ENCODE peak calls at places on chromosomes 2 and 18, in seven cellular contexts. J is CD4-positive, CD25-positive, alpha-beta regulatory T cell; H is ELR; V is T-helper 1 cell; S is esophagus squamous epithelium; R is activated CD4-positive, alpha-beta T cell treated with anti-CD3 and anti-CD28 coated beads for 4 hours; M is RPMI7951. G is an unnamed sample.

GRCh38 chr2:101463885-101464653 is 10.8 kb downstream of the RFX8 start:
- DNase-seq in H (peak), S (no peak), R (no peak), J (no peak), M (peak), V (no peak), G (no peak)

GRCh38 chr18:27964811-27965210 is 212.1 kb downstream of the CDH2 start:
- DNase-seq in R (no peak), S (no peak), V (no peak), J (no peak), H (peak), M (peak), G (no peak)

GRCh38 chr2:216548901-216549321 is 50.3 kb downstream of the RPL37A start:
- DNase-seq in R (no peak), J (no peak), V (no peak), H (no peak), S (no peak), M (no peak), G (peak)

GRCh38 chr2:5677133-5677532 is 15.1 kb upstream of the SOX11 start:
- DNase-seq in M (no peak), J (no peak), S (no peak), V (no peak), R (no peak), H (no peak), G (no peak)

GRCh38 chr2:152284398-152284797 is 50.6 kb upstream of the FMNL2 start:
- DNase-seq in V (no peak), S (no peak), H (no peak), R (no peak), M (no peak), J (no peak), G (no peak)

GRCh38 chr18:59057493-59057795 is 82.2 kb upstream of the SEC11C start:
- DNase-seq in H (no peak), R (no peak), M (no peak), J (no peak), S (no peak), V (no peak), G (no peak)

GRCh38 chr18:76354348-76354747 is 140.7 kb downstream of the ZNF516 start:
- DNase-seq in R (no peak), S (no peak), J (no peak), M (peak), H (peak), V (no peak), G (no peak)

GRCh38 chr2:768484-768883 is 91.3 kb upstream of the TMEM18 start:
- DNase-seq in J (no peak), H (no peak), S (no peak), R (no peak), M (peak), V (no peak), G (no peak)

GRCh38 chr2:235977445-235977844 is 190.7 kb downstream of the GBX2 start:
- DNase-seq in H (no peak), S (no peak), V (no peak), J (no peak), R (no peak), M (peak), G (no peak)

GRCh38 chr2:233501198-233502076 is 65.1 kb downstream of the USP40 start:
- DNase-seq in J (no peak), H (peak), R (no peak), M (peak), S (no peak), V (no peak), G (no peak)

GRCh38 chr2:191818725-191819333 is 28.1 kb downstream of the CAVIN2 start:
- DNase-seq in M (peak), J (no peak), R (no peak), H (no peak), S (no peak), V (no peak), G (no peak)

GRCh38 chr2:219727771-219728429 is 100.5 kb downstream of the SLC4A3 start:
- DNase-seq in V (no peak), R (no peak), H (no peak), M (no peak), S (no peak), J (no peak), G (no peak)

GRCh38 chr2:209878701-209879100 is 107.1 kb downstream of the UNC80 start:
- DNase-seq in S (no peak), V (no peak), H (no peak), R (no peak), J (no peak), M (no peak), G (no peak)

GRCh38 chr2:121727332-121727731 is 9.3 kb downstream of the NIFK start:
- DNase-seq in M (no peak), R (no peak), H (no peak), V (no peak), S (no peak), J (no peak), G (no peak)

GRCh38 chr18:73594749-73595148 is 552.9 kb downstream of the FBXO15 start:
- DNase-seq in M (peak), H (no peak), J (no peak), R (no peak), S (no peak), V (no peak), G (no peak)

GRCh38 chr2:24076849-24077534 is 866 bp upstream of the SF3B6 start:
- DNase-seq in J (no peak), V (no peak), H (peak), M (peak), S (no peak), R (peak), G (no peak)

GRCh38 chr2:71358931-71359671 is 27.5 kb downstream of the ZNF638 start:
- DNase-seq in M (peak), J (no peak), S (no peak), H (peak), V (no peak), R (no peak), G (no peak)

GRCh38 chr18:21820035-21820810 is 79.6 kb downstream of the MIB1 start:
- DNase-seq in H (peak), R (no peak), J (no peak), V (no peak), M (peak), S (no peak), G (no peak)